ENCODE peak calls at places on chromosomes 12 and 14, in ten cellular contexts. G is upper lobe of left lung, Z is uterus, K is RWPE2, V is neural progenitor cell, P is ascending aorta, C is A549, T is esophagus squamous epithelium, E is Peyer's patch, L is OCI-LY7. H is an unnamed sample.
A peak's percentile ranks its signal among the peaks of the same experiment; 100 is the strongest.

GRCh38 chr14:45976001-45976400 is 675.6 kb downstream of the RPL10L start:
- DNase-seq in G (no peak), Z (no peak), K (no peak), V (no peak), P (no peak), C (no peak), T (no peak), E (no peak), L (no peak), H (no peak)

GRCh38 chr12:19646599-19646998 is 207.3 kb downstream of the AEBP2 start:
- DNase-seq in G (no peak), Z (no peak), K (no peak), V (no peak), P (no peak), C (no peak), T (no peak), E (no peak), L (no peak), H (no peak)

GRCh38 chr14:85313801-85314207 is 216.1 kb upstream of the FLRT2 start:
- DNase-seq in G (no peak), Z (no peak), K (no peak), V (peak; percentile 25), P (no peak), C (no peak), T (no peak), E (no peak), L (no peak), H (no peak)

GRCh38 chr12:62543741-62544140 is 77.1 kb downstream of the MON2 start:
- DNase-seq in G (no peak), Z (no peak), K (no peak), V (no peak), P (no peak), C (no peak), T (no peak), E (no peak), L (no peak), H (no peak)

GRCh38 chr14:103257211-103257962 is 76.7 kb upstream of the EIF5 start:
- DNase-seq in G (no peak), Z (no peak), K (peak; percentile 33), V (no peak), P (no peak), C (peak; percentile 63), T (no peak), E (no peak), L (no peak), H (no peak)

GRCh38 chr12:130547480-130548155 is 168.5 kb downstream of the RIMBP2 start:
- DNase-seq in G (no peak), Z (no peak), K (no peak), V (no peak), P (no peak), C (no peak), T (no peak), E (no peak), L (no peak), H (no peak)

GRCh38 chr12:86234309-86234708 is 21.9 kb downstream of the MGAT4C start:
- DNase-seq in G (no peak), Z (no peak), K (no peak), V (no peak), P (no peak), C (no peak), T (no peak), E (no peak), L (no peak), H (no peak)

GRCh38 chr12:127133675-127134335 is 1133.2 kb upstream of the TMEM132C start:
- DNase-seq in G (no peak), Z (no peak), K (no peak), V (no peak), P (no peak), C (no peak), T (no peak), E (no peak), L (no peak), H (no peak)

GRCh38 chr12:114625294-114625851 is 58.6 kb downstream of the TBX3 start:
- DNase-seq in G (no peak), Z (no peak), K (no peak), V (peak; percentile 83), P (no peak), C (peak; percentile 90), T (no peak), E (peak; percentile 79), L (peak; percentile 56), H (peak; percentile 20)

GRCh38 chr12:132886529-132887477 is 602 bp downstream of the CHFR start:
- DNase-seq in G (peak; percentile 90), Z (peak; percentile 25), K (no peak), V (no peak), P (no peak), C (peak; percentile 52), T (no peak), E (peak; percentile 53), L (no peak), H (no peak)

GRCh38 chr14:61749867-61750266 is 12.4 kb upstream of the SNAPC1 start:
- DNase-seq in G (no peak), Z (no peak), K (no peak), V (no peak), P (no peak), C (peak; percentile 65), T (no peak), E (peak; percentile 66), L (no peak), H (no peak)

GRCh38 chr14:72256055-72256454 is 323.8 kb downstream of the RGS6 start:
- DNase-seq in G (no peak), Z (no peak), K (no peak), V (no peak), P (no peak), C (no peak), T (no peak), E (no peak), L (no peak), H (no peak)

GRCh38 chr12:39752482-39753147 is 133.0 kb upstream of the ABCD2 start:
- DNase-seq in G (no peak), Z (no peak), K (no peak), V (peak; percentile 36), P (no peak), C (no peak), T (no peak), E (no peak), L (no peak), H (no peak)

GRCh38 chr12:102513272-102513671 is 32.9 kb upstream of the IGF1 start:
- DNase-seq in G (no peak), Z (no peak), K (no peak), V (no peak), P (no peak), C (no peak), T (no peak), E (no peak), L (no peak), H (no peak)

GRCh38 chr14:37056473-37056872 is 115.9 kb downstream of the SLC25A21 start:
- DNase-seq in G (no peak), Z (no peak), K (no peak), V (no peak), P (no peak), C (peak; percentile 45), T (no peak), E (no peak), L (no peak), H (no peak)

GRCh38 chr12:94644622-94645021 is 5.7 kb downstream of the TMCC3 start:
- DNase-seq in G (no peak), Z (no peak), K (no peak), V (no peak), P (no peak), C (no peak), T (no peak), E (peak; percentile 59), L (no peak), H (no peak)

GRCh38 chr12:4006743-4007142 is 133.5 kb upstream of the PARP11 start:
- DNase-seq in G (no peak), Z (no peak), K (peak; percentile 92), V (no peak), P (no peak), C (no peak), T (no peak), E (no peak), L (no peak), H (no peak)

GRCh38 chr12:71621938-71622337 is 41.7 kb downstream of the ZFC3H1 start:
- DNase-seq in G (no peak), Z (no peak), K (no peak), V (no peak), P (no peak), C (no peak), T (no peak), E (no peak), L (no peak), H (no peak)

GRCh38 chr14:85528080-85528881 is 1.7 kb upstream of the FLRT2 start:
- DNase-seq in G (no peak), Z (no peak), K (no peak), V (peak; percentile 81), P (no peak), C (peak; percentile 93), T (no peak), E (no peak), L (no peak), H (no peak)

GRCh38 chr12:23950775-23951391 is 1.4 kb upstream of the SOX5 start:
- DNase-seq in G (no peak), Z (no peak), K (no peak), V (peak; percentile 77), P (no peak), C (no peak), T (no peak), E (peak; percentile 48), L (no peak), H (no peak)
- H3K4me3 ChIP-seq in G (peak overlapping the region; percentile 36), Z (peak overlapping the region; percentile 32), K (no peak overlapping the region), V (peak overlapping the region; percentile 67), P (peak overlapping the region; percentile 59), C (no peak overlapping the region), T (peak overlapping the region; percentile 33), E (no peak overlapping the region), L (no peak overlapping the region), H (no peak overlapping the region)

GRCh38 chr14:55874785-55875184 is 243.4 kb upstream of the PELI2 start:
- DNase-seq in G (no peak), Z (no peak), K (no peak), V (no peak), P (no peak), C (no peak), T (no peak), E (no peak), L (no peak), H (no peak)
- TF ChIP-seq CTCF in G (no peak), Z (no peak), K (no peak), V (no peak), P (no peak), C (no peak), T (no peak), E (no peak), L (no peak), H (no peak)

DNA sequence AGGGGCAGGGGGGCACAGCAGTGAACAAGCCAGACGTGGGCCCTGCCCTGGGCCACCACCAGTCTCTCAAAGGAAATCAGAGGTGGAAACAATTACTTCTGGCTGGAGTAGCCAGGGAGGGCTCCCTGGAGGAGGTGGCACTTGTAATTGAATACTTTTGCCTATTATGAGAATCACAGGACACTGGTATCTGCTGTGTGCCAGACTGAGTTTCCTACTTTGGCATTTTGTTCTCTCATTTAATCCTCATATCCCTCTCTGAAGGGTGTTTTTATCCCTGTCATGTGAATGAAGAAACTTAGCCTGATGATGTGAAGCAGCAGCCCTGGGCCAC is 7.2 kb downstream of the FAM222A start:
- DNase-seq in G (no peak), Z (no peak), K (no peak), V (no peak), P (no peak), C (no peak), T (no peak), E (no peak), L (no peak), H (no peak)
- H3K4me1 ChIP-seq in G (peaks cover 60% of the 10 kb centered on the region), Z (no peaks in the 10 kb centered on the region), K (no peaks in the 10 kb centered on the region), V (peaks cover 87% of the 10 kb centered on the region), P (peaks cover 12% of the 10 kb centered on the region), C (no peaks in the 10 kb centered on the region), T (no peaks in the 10 kb centered on the region), E (peaks cover 3% of the 10 kb centered on the region), L (no peaks in the 10 kb centered on the region), H (no peaks in the 10 kb centered on the region)

GRCh38 chr12:98678946-98679610 is 34.0 kb downstream of the APAF1 start:
- DNase-seq in G (no peak), Z (no peak), K (no peak), V (peak; percentile 8), P (no peak), C (no peak), T (no peak), E (no peak), L (no peak), H (no peak)
- H3K4me3 ChIP-seq in G (no peak overlapping the region), Z (no peak overlapping the region), K (no peak overlapping the region), V (no peak overlapping the region), P (no peak overlapping the region), C (no peak overlapping the region), T (no peak overlapping the region), E (no peak overlapping the region), L (no peak overlapping the region), H (no peak overlapping the region)